ENCODE peak calls at places on chromosomes 5 and 9, in four cellular contexts. O is WTC11; L is stimulated activated CD4-positive, alpha-beta T cell treated with anti-CD3 and anti-CD28 coated beads, Interleukin-4, amount 100 ng/mL, for 1 hour; R is C1 segment of cervical spinal cord. B is an unnamed sample.

GRCh38 chr5:80487444-80487828 is 464 bp upstream of the FAM151B start:
- DNase-seq in O (no peak), L (no peak), R (no peak), B (no peak)

GRCh38 chr5:164235176-164235914 is 729.9 kb downstream of the MAT2B start:
- DNase-seq in O (no peak), L (no peak), R (no peak), B (no peak)

GRCh38 chr5:142304013-142304701 is 20.7 kb downstream of the SPRY4 start:
- DNase-seq in O (no peak), L (no peak), R (no peak), B (no peak)

GRCh38 chr5:68565427-68565826 is 349.9 kb downstream of the PIK3R1 start:
- DNase-seq in O (no peak), L (no peak), R (no peak), B (no peak)

GRCh38 chr9:110977259-110977709 is 61.0 kb downstream of the LPAR1 start:
- DNase-seq in O (no peak), L (no peak), R (no peak), B (no peak)

GRCh38 chr5:142119051-142119625 is 10.6 kb downstream of the NDFIP1 start:
- DNase-seq in O (no peak), L (no peak), R (no peak), B (no peak)

GRCh38 chr9:129596541-129597328 is 24.2 kb downstream of the C9orf50 start:
- DNase-seq in O (peak; percentile 66), L (no peak), R (no peak), B (no peak)

GRCh38 chr5:42876375-42876844 is 64.7 kb upstream of the SELENOP start:
- DNase-seq in O (no peak), L (no peak), R (no peak), B (no peak)

GRCh38 chr9:21060919-21061561 is 16.7 kb downstream of the IFNB1 start:
- DNase-seq in O (no peak), L (no peak), R (no peak), B (no peak)

GRCh38 chr5:148956632-148957385 is 106.1 kb downstream of the SH3TC2 start:
- DNase-seq in O (peak; percentile 46), L (no peak), R (no peak), B (no peak)